ENCODE peak calls at places on chromosomes 6 and 20, in six cellular contexts. X is RPMI7951, V is pulmonary artery endothelial cell, D is EL, O is kidney epithelial cell, C is NCI-H446 treated with DMSO at 0.1 percent for 48 hours. Z is an unnamed sample.

GRCh38 chr20:38843346-38843745 is 37.8 kb downstream of the PPP1R16B start:
- DNase-seq in V (no peak), D (no peak), C (no peak), X (no peak), O (no peak), Z (no peak)

GRCh38 chr6:96994660-96995059 is 70.1 kb downstream of the KLHL32 start:
- DNase-seq in X (no peak), D (no peak), V (no peak), O (no peak), C (no peak), Z (no peak)

GRCh38 chr6:10511477-10511876 is 9.7 kb upstream of the GCNT2 start:
- DNase-seq in O (no peak), D (peak; percentile 62), X (no peak), V (no peak), C (no peak), Z (peak; percentile 84)

GRCh38 chr6:44828780-44829179 is 441.3 kb downstream of the CDC5L start:
- DNase-seq in X (no peak), O (no peak), C (no peak), D (no peak), V (no peak), Z (no peak)

GRCh38 chr6:36660771-36661471 is 17.6 kb upstream of the CDKN1A start:
- DNase-seq in V (no peak), D (no peak), O (no peak), X (no peak), C (no peak), Z (peak; percentile 37)

GRCh38 chr20:53706008-53706481 is 112.4 kb upstream of the ZNF217 start:
- DNase-seq in V (no peak), D (peak; percentile 55), C (no peak), X (no peak), O (no peak), Z (no peak)

GRCh38 chr6:90898763-90899162 is 311.9 kb upstream of the MAP3K7 start:
- DNase-seq in D (no peak), C (no peak), X (no peak), O (no peak), V (no peak), Z (no peak)

GRCh38 chr6:125031385-125031784 is 69.1 kb downstream of the RNF217 start:
- DNase-seq in V (no peak), D (no peak), O (no peak), X (no peak), C (no peak), Z (no peak)

GRCh38 chr20:53899351-53900167 is 170.8 kb downstream of the BCAS1 start:
- DNase-seq in O (peak; percentile 96), X (peak; percentile 100), D (peak; percentile 88), C (peak; percentile 8), V (no peak), Z (peak; percentile 61)

GRCh38 chr6:73548458-73549446 is 27.9 kb upstream of the EEF1A1 start:
- DNase-seq in V (no peak), C (no peak), X (no peak), O (no peak), D (no peak), Z (no peak)

GRCh38 chr6:2914318-2914660 is 11.2 kb upstream of the SERPINB9 start:
- DNase-seq in V (no peak), D (no peak), O (no peak), C (no peak), X (no peak), Z (no peak)

GRCh38 chr20:18006684-18007083 is 37.9 kb downstream of the MGME1 start:
- DNase-seq in X (no peak), V (no peak), D (no peak), C (no peak), O (no peak), Z (no peak)

GRCh38 chr6:128882991-128883571 is at the start of gene LAMA2:
- DNase-seq in O (no peak), D (peak; percentile 79), C (no peak), V (no peak), X (peak; percentile 28), Z (peak; percentile 61)

GRCh38 chr6:137036566-137037300 is 8.0 kb downstream of the IL20RA start:
- DNase-seq in C (no peak), D (no peak), O (no peak), V (no peak), X (no peak), Z (no peak)

GRCh38 chr6:152338335-152339125 is 298.6 kb downstream of the SYNE1 start:
- DNase-seq in X (peak; percentile 28), C (no peak), D (peak; percentile 41), O (no peak), V (no peak), Z (peak; percentile 25)

GRCh38 chr6:169984181-169985120 is 233.0 kb downstream of the ERMARD start:
- DNase-seq in X (no peak), C (no peak), D (no peak), O (no peak), V (no peak), Z (no peak)

GRCh38 chr6:33205172-33206026 is 944 bp downstream of the HSD17B8 start:
- DNase-seq in C (no peak), X (peak; percentile 83), V (no peak), O (peak; percentile 64), D (peak; percentile 76), Z (no peak)